ENCODE peak calls at places on chromosomes 1 and 21, in nine cellular contexts. Y is AG09319, O is cardiac fibroblast, C is right atrium auricular region, V is K562, P is left lung, D is progenitor cell of endocrine pancreas, S is IMR-90, I is lower leg skin. F is an unnamed sample.

GRCh38 chr1:234271243-234271606 is 102.0 kb upstream of the COA6 start:
- DNase-seq in Y (no peak), O (no peak), C (no peak), V (no peak), P (no peak), D (no peak), S (no peak), I (no peak), F (no peak)

GRCh38 chr1:27031235-27032118 is 18.8 kb upstream of the TENT5B start:
- DNase-seq in Y (peak), O (peak), C (peak), V (peak), P (peak), D (no peak), S (peak), I (peak), F (peak)

GRCh38 chr21:28776251-28776650 is 216.4 kb downstream of the LTN1 start:
- DNase-seq in Y (no peak), O (peak), C (no peak), V (no peak), P (no peak), D (no peak), S (peak), I (no peak), F (no peak)

GRCh38 chr1:16101618-16102017 is 28.2 kb upstream of the FAM131C start:
- DNase-seq in Y (no peak), O (peak), C (no peak), V (no peak), P (no peak), D (no peak), S (no peak), I (no peak), F (no peak)

GRCh38 chr1:6967431-6968079 is 182.3 kb downstream of the CAMTA1 start:
- DNase-seq in Y (no peak), O (no peak), C (no peak), V (no peak), P (no peak), D (no peak), S (no peak), I (no peak), F (no peak)

GRCh38 chr1:229340496-229340895 is 2.4 kb downstream of the CCSAP start:
- DNase-seq in Y (no peak), O (no peak), C (no peak), V (no peak), P (no peak), D (no peak), S (no peak), I (no peak), F (peak)

GRCh38 chr1:24963099-24963872 is 33.2 kb upstream of the RUNX3 start:
- DNase-seq in Y (no peak), O (no peak), C (no peak), V (no peak), P (no peak), D (no peak), S (no peak), I (no peak), F (no peak)

GRCh38 chr1:162632234-162632666 is at the start of gene DDR2:
- DNase-seq in Y (peak), O (peak), C (peak), V (no peak), P (peak), D (no peak), S (peak), I (peak), F (no peak)

GRCh38 chr1:6460349-6461236 is 5.4 kb downstream of the TNFRSF25 start:
- DNase-seq in Y (no peak), O (no peak), C (no peak), V (no peak), P (no peak), D (no peak), S (no peak), I (no peak), F (no peak)

GRCh38 chr1:36211841-36212240 is 12.4 kb upstream of the THRAP3 start:
- DNase-seq in Y (no peak), O (no peak), C (no peak), V (no peak), P (no peak), D (no peak), S (no peak), I (no peak), F (no peak)

GRCh38 chr1:111988743-111989453 is 570 bp downstream of the KCND3 start:
- DNase-seq in Y (no peak), O (no peak), C (no peak), V (no peak), P (no peak), D (peak), S (no peak), I (peak), F (no peak)

GRCh38 chr1:178408869-178409268 is 87.9 kb downstream of the CLEC20A start:
- DNase-seq in Y (no peak), O (no peak), C (no peak), V (no peak), P (no peak), D (no peak), S (peak), I (no peak), F (no peak)

GRCh38 chr1:83500531-83500930 is 498.4 kb downstream of the TTLL7 start:
- DNase-seq in Y (no peak), O (no peak), C (no peak), V (no peak), P (no peak), D (no peak), S (no peak), I (no peak), F (no peak)

GRCh38 chr1:997728-998050 is 2.2 kb downstream of the HES4 start:
- DNase-seq in Y (no peak), O (no peak), C (no peak), V (peak), P (no peak), D (no peak), S (no peak), I (no peak), F (no peak)

GRCh38 chr1:32702599-32703478 is at the start of gene SYNC:
- DNase-seq in Y (peak), O (peak), C (no peak), V (peak), P (peak), D (no peak), S (peak), I (peak), F (no peak)

GRCh38 chr1:93629101-93630059 is 52.3 kb downstream of the BCAR3 start:
- DNase-seq in Y (no peak), O (peak), C (no peak), V (peak), P (no peak), D (no peak), S (peak), I (peak), F (no peak)

GRCh38 chr1:234600418-234601216 is 9.4 kb downstream of the IRF2BP2 start:
- DNase-seq in Y (no peak), O (peak), C (peak), V (no peak), P (peak), D (no peak), S (no peak), I (no peak), F (peak)

GRCh38 chr1:202405928-202406327 is 57.4 kb downstream of the PPP1R12B start:
- DNase-seq in Y (no peak), O (peak), C (no peak), V (no peak), P (no peak), D (no peak), S (no peak), I (peak), F (no peak)

GRCh38 chr1:37932759-37933158 is 14.1 kb downstream of the INPP5B start:
- DNase-seq in Y (no peak), O (no peak), C (no peak), V (peak), P (no peak), D (no peak), S (peak), I (no peak), F (no peak)

GRCh38 chr1:89892816-89893215 is 72.0 kb downstream of the LRRC8D start:
- DNase-seq in Y (no peak), O (no peak), C (no peak), V (no peak), P (no peak), D (no peak), S (no peak), I (no peak), F (no peak)

GRCh38 chr21:35840197-35840799 is 220.0 kb downstream of the SETD4 start:
- DNase-seq in Y (peak), O (peak), C (peak), V (peak), P (peak), D (peak), S (peak), I (peak), F (peak)

GRCh38 chr1:196858811-196859210 is 29.0 kb upstream of the CFHR4 start:
- DNase-seq in Y (no peak), O (no peak), C (no peak), V (no peak), P (no peak), D (no peak), S (no peak), I (no peak), F (no peak)

GRCh38 chr1:160494620-160495019 is 28.4 kb downstream of the SLAMF6 start:
- DNase-seq in Y (no peak), O (peak), C (no peak), V (no peak), P (no peak), D (no peak), S (no peak), I (no peak), F (no peak)

GRCh38 chr1:24735156-24735618 is 10.1 kb upstream of the CLIC4 start:
- DNase-seq in Y (no peak), O (no peak), C (no peak), V (no peak), P (no peak), D (no peak), S (no peak), I (no peak), F (no peak)

GRCh38 chr1:1943834-1944570 is 24.9 kb upstream of the TMEM52 start:
- DNase-seq in Y (no peak), O (peak), C (no peak), V (peak), P (no peak), D (peak), S (no peak), I (no peak), F (peak)

GRCh38 chr1:42737257-42737656 is 2.8 kb downstream of the CLDN19 start:
- DNase-seq in Y (no peak), O (no peak), C (no peak), V (no peak), P (peak), D (no peak), S (no peak), I (no peak), F (no peak)

GRCh38 chr1:158286966-158287365 is 2.8 kb upstream of the CD1C start:
- DNase-seq in Y (no peak), O (no peak), C (no peak), V (no peak), P (no peak), D (no peak), S (no peak), I (no peak), F (no peak)

GRCh38 chr1:158285756-158286241 is 3.9 kb upstream of the CD1C start:
- DNase-seq in Y (no peak), O (no peak), C (peak), V (no peak), P (peak), D (no peak), S (no peak), I (peak), F (peak)

GRCh38 chr1:158289722-158290570 is at the start of gene CD1C:
- DNase-seq in Y (no peak), O (no peak), C (no peak), V (no peak), P (no peak), D (no peak), S (no peak), I (no peak), F (no peak)

GRCh38 chr1:158286487-158286886 is 3.2 kb upstream of the CD1C start:
- DNase-seq in Y (no peak), O (no peak), C (no peak), V (no peak), P (no peak), D (no peak), S (no peak), I (no peak), F (no peak)

GRCh38 chr1:158290571-158290935 is 830 bp downstream of the CD1C start:
- DNase-seq in Y (no peak), O (no peak), C (no peak), V (no peak), P (no peak), D (no peak), S (no peak), I (no peak), F (no peak)
- TF ChIP-seq CTCF in Y (no peak), O (no peak), C (no peak), V (no peak), P (no peak), D (no peak), S (no peak), I (no peak), F (no peak)

GRCh38 chr1:39915499-39916129 is 13.9 kb upstream of the MYCL start:
- DNase-seq in Y (no peak), O (no peak), C (no peak), V (no peak), P (no peak), D (no peak), S (no peak), I (no peak), F (no peak)

GRCh38 chr1:39922139-39922757 is 20.5 kb upstream of the MYCL start:
- DNase-seq in Y (no peak), O (no peak), C (no peak), V (no peak), P (no peak), D (no peak), S (no peak), I (no peak), F (no peak)

GRCh38 chr1:39919545-39919944 is 17.8 kb upstream of the MYCL start:
- DNase-seq in Y (peak), O (peak), C (no peak), V (peak), P (peak), D (peak), S (peak), I (no peak), F (peak)

GRCh38 chr1:39917825-39918224 is 16.1 kb upstream of the MYCL start:
- DNase-seq in Y (no peak), O (no peak), C (no peak), V (no peak), P (no peak), D (no peak), S (no peak), I (no peak), F (no peak)
- TF ChIP-seq CTCF in Y (no peak), O (peak), C (no peak), V (peak), P (no peak), D (no peak), S (no peak), I (no peak), F (no peak)

GRCh38 chr21:41847066-41847804 is 31.9 kb downstream of the PRDM15 start:
- DNase-seq in Y (no peak), O (peak), C (no peak), V (peak), P (no peak), D (no peak), S (peak), I (no peak), F (no peak)
- TF ChIP-seq CTCF in Y (peak), O (no peak), C (no peak), V (peak), P (no peak), D (no peak), S (peak), I (no peak), F (no peak)

GRCh38 chr1:182143825-182144661 is 82.5 kb upstream of the ZNF648 start:
- DNase-seq in Y (peak), O (peak), C (peak), V (no peak), P (peak), D (no peak), S (peak), I (peak), F (peak)
- TF ChIP-seq CTCF in Y (no peak), O (no peak), C (no peak), V (no peak), P (no peak), D (no peak), S (no peak), I (no peak), F (no peak)

DNA sequence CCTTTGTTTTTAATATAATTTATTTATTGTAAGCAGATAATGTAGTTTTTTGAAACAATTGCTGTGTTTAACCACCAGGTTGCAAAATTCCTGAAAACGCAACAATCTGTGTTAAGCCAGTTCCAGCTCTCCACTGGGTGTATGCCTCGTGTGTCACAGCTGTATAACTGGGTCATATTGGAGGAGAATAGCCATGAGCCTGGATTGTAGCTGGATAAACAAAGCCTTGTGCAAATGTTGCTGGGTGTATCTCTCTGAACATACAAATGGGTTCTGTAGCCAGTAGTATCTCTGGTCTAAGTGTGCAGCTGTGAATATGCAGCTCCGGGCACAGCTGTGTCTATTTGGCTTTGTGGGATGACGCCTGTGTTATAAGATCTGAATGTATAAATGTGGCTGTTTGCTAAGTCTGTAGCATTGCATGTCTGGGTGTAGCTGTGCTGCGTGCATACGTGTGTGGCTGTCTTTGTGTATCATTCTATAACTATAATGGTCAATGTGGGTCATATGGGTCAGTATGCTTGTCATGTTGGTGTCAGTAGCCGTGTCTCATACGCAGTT is 2.7 kb downstream of the TCEA3 start:
- DNase-seq in Y (no peak), O (peak), C (no peak), V (peak), P (no peak), D (no peak), S (peak), I (no peak), F (peak)
- TF ChIP-seq CTCF in Y (peak), O (peak), C (peak), V (peak), P (no peak), D (no peak), S (peak), I (no peak), F (no peak)

DNA sequence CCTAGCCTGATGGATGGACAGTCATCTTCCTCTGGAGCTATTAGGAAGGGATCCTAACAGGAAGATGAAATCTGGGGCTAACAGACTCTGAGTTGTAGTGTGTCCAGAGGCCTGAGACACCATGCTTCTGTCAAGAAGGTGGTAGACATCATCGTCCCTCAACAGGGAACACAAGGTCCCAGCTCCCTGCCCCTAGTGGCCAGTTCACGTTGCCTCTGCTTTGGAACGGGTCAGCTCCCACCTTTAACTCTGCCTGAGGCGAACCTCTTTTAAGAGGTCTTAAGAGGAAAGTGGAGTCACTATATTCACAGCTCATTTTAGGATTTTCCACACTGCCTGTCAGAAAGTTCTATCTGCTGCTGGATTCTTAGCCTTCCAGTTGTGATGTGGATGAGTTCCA is 28.3 kb downstream of the LRRC71 start:
- DNase-seq in Y (no peak), O (no peak), C (no peak), V (peak), P (no peak), D (no peak), S (no peak), I (no peak), F (no peak)
- TF ChIP-seq CTCF in Y (no peak), O (peak), C (no peak), V (peak), P (no peak), D (peak), S (no peak), I (no peak), F (no peak)